ENCODE peak calls at places on chromosomes 2 and 18, in four cellular contexts. J, T, G and E are unnamed samples.

GRCh38 chr2:117856415-117857210 is 42.1 kb downstream of the DDX18 start:
- DNase-seq in J (no peak), G (no peak), T (peak), E (peak)

GRCh38 chr18:77702686-77703085 is 453.0 kb downstream of the GALR1 start:
- DNase-seq in G (no peak), T (no peak), J (no peak), E (no peak)

GRCh38 chr18:41395695-41396094 is 559.3 kb upstream of the PIK3C3 start:
- DNase-seq in J (no peak), G (no peak), T (no peak), E (no peak)

GRCh38 chr2:213248637-213249036 is 35.6 kb upstream of the SPAG16 start:
- DNase-seq in T (no peak), J (no peak), G (no peak), E (no peak)

GRCh38 chr2:100235098-100235497 is 87.2 kb downstream of the LONRF2 start:
- DNase-seq in T (no peak), G (no peak), J (no peak), E (no peak)

GRCh38 chr18:24136967-24137373 is 1.9 kb upstream of the CABYR start:
- DNase-seq in T (no peak), J (no peak), G (no peak), E (no peak)

GRCh38 chr2:201260302-201260800 is at the start of gene CASP8:
- DNase-seq in J (no peak), T (no peak), G (no peak), E (peak)

GRCh38 chr18:69895081-69896047 is 52.3 kb downstream of the CD226 start:
- DNase-seq in J (no peak), G (no peak), T (no peak), E (no peak)